ENCODE peak calls at places on chromosomes 12 and 14, in seven cellular contexts. O is lower leg skin, Z is fibroblast of the aortic adventitia, B is mucosa of descending colon, L is GM12865, A is psoas muscle, C is AG10803. W is an unnamed sample.

GRCh38 chr14:95903616-95904107 is 27.0 kb downstream of the TUNAR start:
- DNase-seq in O (no peak), Z (no peak), B (no peak), L (no peak), A (no peak), C (no peak), W (no peak)

GRCh38 chr12:39906237-39906636 is 199.6 kb downstream of the SLC2A13 start:
- DNase-seq in O (no peak), Z (no peak), B (no peak), L (no peak), A (no peak), C (no peak), W (no peak)

GRCh38 chr12:121787063-121787774 is 6.3 kb downstream of the RHOF start:
- DNase-seq in O (no peak), Z (no peak), B (peak; percentile 87), L (peak; percentile 80), A (no peak), C (no peak), W (no peak)

GRCh38 chr12:2284857-2285256 is 232.1 kb downstream of the CACNA1C start:
- DNase-seq in O (peak; percentile 90), Z (peak; percentile 80), B (peak; percentile 67), L (peak; percentile 62), A (peak; percentile 76), C (peak; percentile 84), W (peak; percentile 86)

GRCh38 chr12:56614627-56615026 is 15.5 kb downstream of the BAZ2A start:
- DNase-seq in O (no peak), Z (no peak), B (no peak), L (no peak), A (no peak), C (no peak), W (no peak)

GRCh38 chr12:94977766-94978468 is 25.6 kb downstream of the NDUFA12 start:
- DNase-seq in O (no peak), Z (no peak), B (no peak), L (no peak), A (no peak), C (no peak), W (no peak)

GRCh38 chr14:53295985-53296582 is 143.0 kb upstream of the DDHD1 start:
- DNase-seq in O (no peak), Z (peak; percentile 69), B (no peak), L (peak; percentile 63), A (no peak), C (peak; percentile 42), W (peak; percentile 45)

GRCh38 chr14:68397371-68397779 is 395.5 kb downstream of the ZFP36L1 start:
- DNase-seq in O (peak; percentile 90), Z (no peak), B (peak; percentile 69), L (no peak), A (peak; percentile 74), C (peak; percentile 49), W (no peak)

GRCh38 chr12:122094735-122095561 is 16.4 kb downstream of the MLXIP start:
- DNase-seq in O (no peak), Z (peak; percentile 71), B (no peak), L (no peak), A (no peak), C (no peak), W (peak; percentile 38)

GRCh38 chr12:49705479-49706267 is 1.5 kb downstream of the FMNL3 start:
- DNase-seq in O (peak; percentile 90), Z (peak; percentile 47), B (peak; percentile 63), L (peak; percentile 80), A (peak; percentile 61), C (peak; percentile 68), W (peak; percentile 76)

GRCh38 chr12:18861287-18861858 is 123.5 kb downstream of the CAPZA3 start:
- DNase-seq in O (no peak), Z (peak; percentile 56), B (no peak), L (peak; percentile 43), A (no peak), C (no peak), W (peak; percentile 55)

GRCh38 chr12:124993568-124994434 is at the start of gene BRI3BP:
- DNase-seq in O (no peak), Z (peak; percentile 32), B (peak; percentile 85), L (peak; percentile 79), A (peak; percentile 74), C (peak; percentile 33), W (peak; percentile 13)

GRCh38 chr14:90630407-90630806 is 185.8 kb downstream of the TTC7B start:
- DNase-seq in O (no peak), Z (no peak), B (no peak), L (peak; percentile 11), A (no peak), C (no peak), W (no peak)

GRCh38 chr12:20350495-20350894 is 17.8 kb upstream of the PDE3A start:
- DNase-seq in O (no peak), Z (peak; percentile 80), B (no peak), L (no peak), A (no peak), C (peak; percentile 8), W (peak; percentile 88)

DNA sequence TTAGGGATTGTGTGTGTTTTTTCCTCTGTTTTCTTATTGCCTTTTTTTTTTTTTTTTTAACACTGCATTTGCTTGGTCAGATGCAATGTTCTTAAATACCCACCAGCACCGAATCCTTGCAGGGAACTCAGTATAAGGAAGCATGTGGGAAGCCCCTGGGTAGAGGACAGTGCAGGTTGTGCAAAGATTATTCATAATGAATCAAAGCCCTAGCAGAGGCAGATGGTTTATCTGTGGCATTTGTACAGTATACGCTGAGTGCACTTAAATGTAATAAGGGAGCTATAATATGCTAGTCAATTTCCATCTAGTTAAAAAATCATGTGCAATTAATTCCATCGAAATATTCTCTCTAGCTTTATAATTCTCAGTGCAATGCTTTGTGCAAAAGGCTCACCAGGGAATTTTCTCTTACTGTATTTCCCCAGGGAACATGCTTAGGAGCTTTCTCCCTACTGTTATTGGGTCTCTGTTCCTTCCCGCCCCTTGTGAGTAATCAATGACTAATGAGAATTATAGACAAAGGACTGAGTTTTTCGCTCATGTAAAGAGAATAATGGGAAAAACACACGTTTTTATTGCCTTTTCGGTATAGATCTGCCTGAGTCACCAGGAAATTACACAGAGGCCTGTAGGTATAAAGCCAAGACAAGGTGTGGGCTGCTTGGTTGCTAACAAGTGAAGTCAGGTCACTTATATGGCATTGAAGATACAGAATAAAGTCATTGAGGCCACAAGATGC is 1214.3 kb upstream of the TMEM132C start:
- DNase-seq in O (no peak), Z (peak; percentile 73), B (no peak), L (no peak), A (no peak), C (peak; percentile 62), W (peak; percentile 84)
- H3K4me3 ChIP-seq in O (no peak overlapping the region), Z (no peak overlapping the region), B (no peak overlapping the region), L (no peak overlapping the region), A (no peak overlapping the region), C (no peak overlapping the region), W (no peak overlapping the region)

GRCh38 chr14:24196071-24197061 is 1.1 kb upstream of the TM9SF1 start:
- DNase-seq in O (no peak), Z (peak; percentile 29), B (no peak), L (peak; percentile 75), A (no peak), C (peak; percentile 17), W (peak; percentile 13)

GRCh38 chr14:24197066-24197465 is 1.8 kb upstream of the TM9SF1 start:
- DNase-seq in O (no peak), Z (no peak), B (no peak), L (no peak), A (no peak), C (no peak), W (no peak)

GRCh38 chr14:24194186-24194872 is 912 bp downstream of the TM9SF1 start:
- DNase-seq in O (no peak), Z (no peak), B (no peak), L (no peak), A (no peak), C (no peak), W (no peak)

GRCh38 chr14:24194873-24195185 is 412 bp downstream of the TM9SF1 start:
- DNase-seq in O (no peak), Z (no peak), B (no peak), L (no peak), A (no peak), C (no peak), W (no peak)

GRCh38 chr14:24195186-24196070 is at the start of gene TM9SF1:
- DNase-seq in O (peak; percentile 97), Z (peak; percentile 83), B (peak; percentile 94), L (peak; percentile 96), A (peak; percentile 95), C (peak; percentile 89), W (peak; percentile 92)
- TF ChIP-seq CTCF in O (no peak), Z (no peak), B (no peak), L (no peak), A (no peak), C (no peak), W (no peak)

DNA sequence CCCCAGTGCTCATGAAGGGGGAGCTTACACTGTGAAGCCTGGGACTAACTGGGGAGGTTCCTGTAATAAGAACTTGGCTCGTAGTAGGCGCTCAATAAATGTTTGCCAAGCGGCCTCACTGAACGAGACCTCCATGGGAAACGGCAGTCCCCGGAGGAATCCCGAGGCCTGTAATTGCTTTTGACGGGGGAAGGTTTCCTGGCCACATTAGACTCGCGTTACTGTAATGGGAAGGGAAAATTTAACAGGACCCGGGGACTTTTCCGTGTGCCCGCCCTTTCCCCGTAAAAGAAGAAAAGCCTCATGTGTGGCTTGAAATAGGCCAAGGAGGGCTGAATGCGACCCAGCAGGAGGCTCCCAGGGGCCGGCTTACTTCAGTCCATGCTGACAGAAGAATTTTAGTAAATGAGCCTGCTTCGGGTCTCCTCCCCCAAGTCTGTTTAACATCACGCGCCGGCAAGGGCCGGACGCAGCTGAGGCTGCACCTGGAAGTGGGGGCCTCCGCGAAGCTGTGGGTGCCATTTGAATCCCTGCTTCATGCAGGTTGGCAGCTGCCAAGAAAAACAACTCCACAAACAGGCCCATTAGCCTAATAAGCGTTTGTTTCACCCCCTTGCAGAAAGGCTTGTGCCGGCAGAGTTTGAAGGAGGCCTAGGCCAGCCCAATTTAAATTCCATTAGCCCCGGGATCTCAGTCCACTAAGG is 39.8 kb upstream of the PWP1 start:
- DNase-seq in O (no peak), Z (no peak), B (no peak), L (no peak), A (peak; percentile 57), C (no peak), W (peak; percentile 59)
- H3K4me3 ChIP-seq in O (no peak overlapping the region), Z (no peak overlapping the region), B (no peak overlapping the region), L (no peak overlapping the region), A (no peak overlapping the region), C (no peak overlapping the region), W (no peak overlapping the region)

DNA sequence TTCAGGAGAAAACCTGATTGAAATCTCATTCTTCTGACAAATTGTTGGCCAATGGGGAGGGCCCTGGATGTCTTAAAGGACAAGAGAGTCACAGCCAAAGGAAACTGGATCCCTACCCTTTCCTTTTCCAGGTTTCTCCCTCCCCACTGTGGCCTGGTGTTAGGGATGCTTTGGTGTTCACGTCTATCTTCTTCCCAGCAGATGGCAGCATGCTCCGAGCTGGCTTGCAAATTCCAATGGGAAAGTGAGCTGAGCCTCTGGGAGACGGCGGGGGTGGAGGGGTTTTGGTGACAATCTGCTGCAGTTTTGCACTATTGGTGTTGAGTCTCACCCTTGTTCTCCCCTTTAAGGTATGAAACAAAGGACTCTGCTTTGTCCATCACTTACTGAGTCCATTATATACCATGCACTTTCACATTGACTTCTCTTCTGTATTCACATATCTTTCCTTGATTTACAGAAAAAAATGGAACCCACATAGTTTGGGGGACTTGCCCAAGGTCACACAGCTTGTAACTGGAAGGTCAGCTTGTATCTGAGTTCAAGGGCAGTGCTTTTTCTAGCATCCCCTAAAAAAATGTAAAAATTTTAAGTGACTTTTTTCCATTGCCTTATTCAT is 39.3 kb downstream of the CCDC177 start:
- DNase-seq in O (no peak), Z (peak; percentile 66), B (no peak), L (no peak), A (no peak), C (peak; percentile 54), W (peak; percentile 32)
- TF ChIP-seq CTCF in O (no peak), Z (peak; percentile 90), B (no peak), L (peak; percentile 48), A (peak; percentile 52), C (peak; percentile 88), W (peak; percentile 87)